ENCODE peak calls at places on chromosome 19, in six cellular contexts. O, T, F, P, U and V are unnamed samples.

GRCh38 chr19:11101057-11101456 is 11.8 kb downstream of the LDLR start:
- DNase-seq in O (no peak), T (no peak), F (no peak), P (no peak), U (no peak), V (no peak)

GRCh38 chr19:45498411-45499195 is at the start of gene PPM1N:
- DNase-seq in O (peak; percentile 17), T (no peak), F (no peak), P (peak; percentile 86), U (peak; percentile 51), V (no peak)

GRCh38 chr19:2547721-2548120 is 71.8 kb downstream of the GADD45B start:
- DNase-seq in O (no peak), T (no peak), F (no peak), P (no peak), U (no peak), V (no peak)

GRCh38 chr19:49850221-49850486 is 805 bp upstream of the PTOV1 start:
- DNase-seq in O (no peak), T (no peak), F (no peak), P (no peak), U (no peak), V (no peak)

GRCh38 chr19:49635530-49636229 is 4.3 kb downstream of the RRAS start:
- DNase-seq in O (peak; percentile 50), T (no peak), F (no peak), P (no peak), U (peak; percentile 61), V (no peak)

GRCh38 chr19:40381321-40381720 is 8.7 kb downstream of the HIPK4 start:
- DNase-seq in O (no peak), T (no peak), F (no peak), P (peak; percentile 56), U (no peak), V (no peak)

GRCh38 chr19:47406711-47407416 is 12.5 kb downstream of the MEIS3 start:
- DNase-seq in O (no peak), T (peak; percentile 65), F (peak; percentile 63), P (peak; percentile 80), U (no peak), V (no peak)

GRCh38 chr19:7533281-7533819 is 2.2 kb upstream of the PNPLA6 start:
- DNase-seq in O (peak; percentile 28), T (no peak), F (peak; percentile 98), P (peak; percentile 71), U (peak; percentile 37), V (peak; percentile 71)

GRCh38 chr19:48636859-48637448 is at the start of gene DBP:
- DNase-seq in O (no peak), T (no peak), F (peak; percentile 52), P (peak; percentile 73), U (no peak), V (peak; percentile 74)

GRCh38 chr19:54660306-54660705 is 2.5 kb upstream of the LILRB4 start:
- DNase-seq in O (no peak), T (no peak), F (no peak), P (no peak), U (no peak), V (no peak)
- H3K14ac ChIP-seq in O (no peak overlapping the region), T (no peak overlapping the region), F (no peak overlapping the region), P (no peak overlapping the region), U (no peak overlapping the region), V (no peak overlapping the region)

GRCh38 chr19:52749780-52750179 is 14.9 kb upstream of the ZNF611 start:
- DNase-seq in O (no peak), T (no peak), F (peak; percentile 64), P (no peak), U (no peak), V (no peak)
- H3K14ac ChIP-seq in O (no peak overlapping the region), T (no peak overlapping the region), F (no peak overlapping the region), P (no peak overlapping the region), U (no peak overlapping the region), V (no peak overlapping the region)

DNA sequence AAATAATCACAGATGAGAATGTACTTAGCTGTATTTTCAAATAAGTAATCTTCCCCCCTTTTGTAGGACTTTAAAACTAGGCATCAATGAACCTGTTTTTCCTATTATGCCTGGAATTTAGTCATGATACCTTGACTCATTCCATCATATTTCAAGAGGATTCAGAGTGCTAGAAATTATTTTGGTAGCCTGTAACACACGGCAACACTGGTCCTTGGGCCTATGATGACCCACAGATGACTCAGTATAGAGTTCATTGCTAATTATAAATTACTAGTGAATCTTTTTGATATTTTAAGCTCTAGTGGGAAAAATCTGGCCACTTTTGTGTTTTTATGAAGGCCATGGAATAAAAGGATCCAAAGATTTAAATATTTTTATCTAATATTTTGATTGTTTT is 26.0 kb upstream of the GARRE1 start:
- DNase-seq in O (peak; percentile 45), T (no peak), F (no peak), P (no peak), U (no peak), V (no peak)
- H3K14ac ChIP-seq in O (no peak overlapping the region), T (no peak overlapping the region), F (no peak overlapping the region), P (no peak overlapping the region), U (no peak overlapping the region), V (no peak overlapping the region)

GRCh38 chr19:54299126-54299498 is 13.9 kb downstream of the LILRA5 start:
- DNase-seq in O (no peak), T (no peak), F (no peak), P (no peak), U (no peak), V (no peak)
- H3K14ac ChIP-seq in O (no peak overlapping the region), T (no peak overlapping the region), F (no peak overlapping the region), P (no peak overlapping the region), U (no peak overlapping the region), V (no peak overlapping the region)

GRCh38 chr19:38526430-38526829 is 91.3 kb downstream of the MAP4K1 start:
- DNase-seq in O (no peak), T (no peak), F (no peak), P (no peak), U (no peak), V (no peak)

GRCh38 chr19:38522915-38523314 is 89.4 kb downstream of the RYR1 start:
- DNase-seq in O (no peak), T (no peak), F (no peak), P (no peak), U (no peak), V (no peak)

GRCh38 chr19:38524994-38525634 is 91.6 kb downstream of the RYR1 start:
- DNase-seq in O (no peak), T (no peak), F (no peak), P (no peak), U (no peak), V (no peak)

GRCh38 chr19:38523319-38523718 is 89.8 kb downstream of the RYR1 start:
- DNase-seq in O (no peak), T (no peak), F (no peak), P (no peak), U (no peak), V (no peak)

GRCh38 chr19:38524369-38524768 is 90.9 kb downstream of the RYR1 start:
- DNase-seq in O (no peak), T (no peak), F (no peak), P (no peak), U (no peak), V (no peak)
- H3K14ac ChIP-seq in O (no peak overlapping the region), T (no peak overlapping the region), F (no peak overlapping the region), P (no peak overlapping the region), U (no peak overlapping the region), V (no peak overlapping the region)